ENCODE peak calls at places on chromosomes 5 and 9, in six cellular contexts. W, Z, G, S, X and U are unnamed samples.

GRCh38 chr5:154849791-154850201 is 607 bp downstream of the FAXDC2 start:
- ATAC-seq in W (peak), Z (peak), G (peak), S (no peak), X (peak), U (no peak)

GRCh38 chr5:140420665-140421361 is 19.2 kb downstream of the ANKHD1 start:
- ATAC-seq in W (no peak), Z (no peak), G (peak), S (no peak), X (no peak), U (no peak)

GRCh38 chr9:121360975-121361374 is 9.1 kb downstream of the STOM start:
- ATAC-seq in W (peak), Z (no peak), G (no peak), S (no peak), X (no peak), U (peak)

GRCh38 chr5:143536364-143536763 is 132.9 kb upstream of the NR3C1 start:
- ATAC-seq in W (peak), Z (no peak), G (no peak), S (no peak), X (no peak), U (peak)

GRCh38 chr5:147403659-147404640 is 105.9 kb downstream of the DPYSL3 start:
- ATAC-seq in W (peak), Z (no peak), G (no peak), S (peak), X (peak), U (peak)

GRCh38 chr9:38482918-38483592 is 58.8 kb upstream of the IGFBPL1 start:
- ATAC-seq in W (no peak), Z (peak), G (no peak), S (peak), X (no peak), U (no peak)

GRCh38 chr9:15606667-15607472 is 54.0 kb downstream of the CCDC171 start:
- ATAC-seq in W (peak), Z (no peak), G (peak), S (peak), X (no peak), U (no peak)

GRCh38 chr9:131696163-131696439 is 43.8 kb downstream of the RAPGEF1 start:
- ATAC-seq in W (no peak), Z (no peak), G (no peak), S (no peak), X (no peak), U (no peak)

GRCh38 chr5:39475055-39475454 is 50.3 kb upstream of the DAB2 start:
- ATAC-seq in W (no peak), Z (no peak), G (no peak), S (no peak), X (no peak), U (peak)

GRCh38 chr9:111966851-111967250 is 70.2 kb downstream of the UGCG start:
- ATAC-seq in W (peak), Z (no peak), G (peak), S (peak), X (no peak), U (peak)

GRCh38 chr5:53178830-53179229 is 69.3 kb upstream of the MOCS2 start:
- ATAC-seq in W (no peak), Z (no peak), G (no peak), S (no peak), X (no peak), U (no peak)

GRCh38 chr5:10635257-10635860 is 71.5 kb downstream of the ANKRD33B start:
- ATAC-seq in W (no peak), Z (no peak), G (peak), S (peak), X (no peak), U (no peak)

GRCh38 chr5:88944751-88945507 is 61.9 kb upstream of the MEF2C start:
- ATAC-seq in W (no peak), Z (no peak), G (peak), S (no peak), X (no peak), U (no peak)

GRCh38 chr5:149206524-149207141 is 65.0 kb upstream of the AFAP1L1 start:
- ATAC-seq in W (no peak), Z (peak), G (no peak), S (no peak), X (no peak), U (no peak)

GRCh38 chr9:112744177-112744576 is 6.4 kb upstream of the SNX30 start:
- ATAC-seq in W (no peak), Z (no peak), G (no peak), S (no peak), X (no peak), U (no peak)

GRCh38 chr9:134066546-134066922 is 1.3 kb downstream of the BRD3 start:
- ATAC-seq in W (no peak), Z (no peak), G (peak), S (peak), X (no peak), U (no peak)

GRCh38 chr9:98964201-98964600 is 20.5 kb downstream of the COL15A1 start:
- ATAC-seq in W (no peak), Z (no peak), G (no peak), S (no peak), X (no peak), U (no peak)

GRCh38 chr5:151078490-151079262 is 2.2 kb downstream of the TNIP1 start:
- ATAC-seq in W (no peak), Z (no peak), G (no peak), S (peak), X (no peak), U (no peak)

GRCh38 chr5:40877371-40877988 is 31.8 kb upstream of the C7 start:
- ATAC-seq in W (no peak), Z (no peak), G (no peak), S (no peak), X (no peak), U (no peak)

GRCh38 chr9:573551-574410 is 267.7 kb upstream of the DMRT1 start:
- ATAC-seq in W (peak), Z (no peak), G (no peak), S (no peak), X (peak), U (no peak)

GRCh38 chr9:1100945-1101344 is 50.8 kb downstream of the DMRT2 start:
- ATAC-seq in W (peak), Z (peak), G (no peak), S (peak), X (no peak), U (peak)

GRCh38 chr9:119951090-119951489 is 581.9 kb upstream of the BRINP1 start:
- ATAC-seq in W (no peak), Z (no peak), G (no peak), S (no peak), X (no peak), U (peak)

GRCh38 chr9:83992407-83992806 is 11.8 kb downstream of the RMI1 start:
- ATAC-seq in W (peak), Z (peak), G (peak), S (no peak), X (no peak), U (no peak)

GRCh38 chr9:136944094-136944518 is 432 bp downstream of the FBXW5 start:
- ATAC-seq in W (peak), Z (peak), G (peak), S (peak), X (no peak), U (peak)

GRCh38 chr5:177524539-177524900 is 7.8 kb upstream of the DDX41 start:
- ATAC-seq in W (no peak), Z (no peak), G (no peak), S (no peak), X (peak), U (no peak)

GRCh38 chr9:127567119-127567897 is 44.8 kb upstream of the STXBP1 start:
- ATAC-seq in W (peak), Z (peak), G (peak), S (no peak), X (peak), U (peak)

GRCh38 chr5:39015743-39016586 is 58.2 kb downstream of the RICTOR start:
- ATAC-seq in W (peak), Z (no peak), G (peak), S (peak), X (no peak), U (peak)

GRCh38 chr9:131891578-131891977 is 151.7 kb upstream of the RAPGEF1 start:
- ATAC-seq in W (no peak), Z (no peak), G (no peak), S (no peak), X (no peak), U (no peak)

GRCh38 chr9:121634800-121635261 is 16.6 kb upstream of the DAB2IP start:
- ATAC-seq in W (peak), Z (peak), G (peak), S (peak), X (no peak), U (peak)

GRCh38 chr5:157479612-157480510 is 19.8 kb downstream of the NIPAL4 start:
- ATAC-seq in W (no peak), Z (peak), G (no peak), S (no peak), X (peak), U (no peak)

GRCh38 chr9:2260401-2261306 is 245.5 kb downstream of the SMARCA2 start:
- ATAC-seq in W (peak), Z (no peak), G (no peak), S (no peak), X (no peak), U (no peak)

GRCh38 chr9:109468927-109469326 is 29.2 kb downstream of the PTPN3 start:
- ATAC-seq in W (no peak), Z (no peak), G (no peak), S (no peak), X (no peak), U (no peak)

GRCh38 chr9:21958833-21959232 is 35.4 kb downstream of the CDKN2A start:
- ATAC-seq in W (no peak), Z (no peak), G (no peak), S (no peak), X (no peak), U (no peak)

GRCh38 chr9:128987800-128988199 is 40.3 kb downstream of the NUP188 start:
- ATAC-seq in W (peak), Z (no peak), G (no peak), S (no peak), X (no peak), U (no peak)

GRCh38 chr9:109477269-109478203 is 20.6 kb downstream of the PTPN3 start:
- ATAC-seq in W (peak), Z (peak), G (peak), S (peak), X (peak), U (no peak)

GRCh38 chr5:142324871-142325676 is at the start of gene SPRY4:
- ATAC-seq in W (peak), Z (peak), G (peak), S (peak), X (peak), U (peak)
- TF ChIP-seq POLR2A in W (peak), Z (peak), G (peak), S (peak), X (peak), U (peak)

GRCh38 chr5:146342519-146342881 is 3.9 kb downstream of the POU4F3 start:
- ATAC-seq in W (no peak), Z (no peak), G (no peak), S (no peak), X (no peak), U (no peak)

GRCh38 chr5:146342882-146343865 is 4.5 kb downstream of the POU4F3 start:
- ATAC-seq in W (no peak), Z (no peak), G (peak), S (no peak), X (no peak), U (no peak)

GRCh38 chr5:146345240-146345577 is 6.6 kb downstream of the POU4F3 start:
- ATAC-seq in W (no peak), Z (no peak), G (no peak), S (no peak), X (no peak), U (no peak)

GRCh38 chr5:146345578-146346366 is 7.1 kb downstream of the POU4F3 start:
- ATAC-seq in W (no peak), Z (no peak), G (no peak), S (no peak), X (no peak), U (no peak)

DNA sequence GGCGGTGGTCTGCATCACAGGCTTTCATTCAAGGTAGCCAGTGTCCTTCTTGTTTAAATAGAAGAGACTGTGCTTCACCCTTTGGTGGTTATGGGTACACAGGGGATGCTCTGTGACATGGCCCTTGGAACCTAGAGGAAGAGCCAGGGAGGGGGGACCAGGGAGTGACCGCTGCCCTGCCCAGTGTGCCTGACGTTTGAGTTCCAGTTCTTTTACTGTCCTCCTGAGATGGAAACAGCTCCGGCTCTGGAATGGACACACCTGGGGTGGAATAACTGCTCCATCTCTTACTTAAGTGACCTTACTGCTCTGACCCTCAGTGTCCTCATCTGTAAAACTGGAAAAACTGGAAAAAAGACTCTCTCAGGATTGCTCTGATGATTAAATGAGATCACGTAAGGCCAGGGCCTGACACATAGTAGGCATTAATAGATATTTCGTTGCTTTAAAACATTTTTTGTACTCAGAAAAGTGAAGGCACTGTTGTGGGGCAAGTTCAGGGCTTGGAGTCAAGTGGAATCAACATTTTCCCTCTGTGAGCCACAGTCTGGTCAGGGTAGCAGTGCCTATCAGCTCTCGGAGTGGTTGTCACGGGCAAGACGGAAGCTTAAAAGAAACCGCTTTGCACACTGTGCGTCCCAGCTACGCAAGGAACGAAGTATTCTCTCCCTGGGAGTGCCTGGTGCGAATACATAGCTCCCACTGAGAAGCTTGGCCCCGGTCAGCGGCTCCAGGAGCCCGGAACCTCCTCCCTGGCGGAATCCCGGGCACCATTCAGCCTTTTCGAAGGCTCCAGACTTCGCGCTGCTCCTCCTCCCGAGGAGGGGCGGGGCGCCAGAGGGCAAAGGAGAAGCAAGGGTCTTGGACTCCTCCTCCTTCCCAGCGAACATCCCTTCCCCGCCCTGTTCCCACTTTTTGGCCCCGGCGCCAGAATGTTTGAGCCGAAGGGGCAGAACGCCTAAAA is 5.8 kb downstream of the POU4F3 start:
- ATAC-seq in W (peak), Z (no peak), G (peak), S (peak), X (no peak), U (no peak)
- H3K4me3 ChIP-seq in W (no peak), Z (no peak), G (no peak), S (no peak), X (no peak), U (peak)

DNA sequence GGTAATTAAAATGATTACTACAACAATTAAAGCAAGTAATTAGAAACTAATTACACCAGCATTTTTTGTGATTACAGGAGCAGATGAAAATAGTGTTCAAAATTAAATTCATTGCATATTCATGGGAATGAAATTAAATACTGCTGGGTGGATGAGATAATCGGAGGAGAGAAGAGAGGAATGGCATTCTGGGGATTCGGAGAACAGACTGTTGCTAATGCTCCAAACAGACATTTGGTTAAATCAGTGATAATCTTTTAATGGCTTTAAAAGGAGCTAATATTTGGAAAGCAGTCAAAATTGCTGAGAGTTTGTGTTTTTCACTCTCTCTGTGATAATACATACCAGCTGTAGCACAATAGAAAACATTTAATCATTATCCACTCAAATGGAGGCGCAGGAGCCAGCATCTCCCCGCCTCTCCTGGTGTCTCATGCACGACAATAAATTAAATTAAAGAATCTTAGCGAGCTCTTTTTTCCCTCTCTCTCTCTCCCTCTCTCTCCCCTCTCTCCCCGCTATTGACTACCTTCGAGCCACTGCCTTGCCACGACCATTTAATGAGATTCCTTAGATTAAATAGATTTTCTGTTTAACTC is 268.7 kb upstream of the MVB12B start:
- ATAC-seq in W (no peak), Z (no peak), G (no peak), S (no peak), X (no peak), U (no peak)
- TF ChIP-seq EP300 in W (no peak), Z (no peak), G (no peak), S (no peak), X (no peak), U (no peak)

DNA sequence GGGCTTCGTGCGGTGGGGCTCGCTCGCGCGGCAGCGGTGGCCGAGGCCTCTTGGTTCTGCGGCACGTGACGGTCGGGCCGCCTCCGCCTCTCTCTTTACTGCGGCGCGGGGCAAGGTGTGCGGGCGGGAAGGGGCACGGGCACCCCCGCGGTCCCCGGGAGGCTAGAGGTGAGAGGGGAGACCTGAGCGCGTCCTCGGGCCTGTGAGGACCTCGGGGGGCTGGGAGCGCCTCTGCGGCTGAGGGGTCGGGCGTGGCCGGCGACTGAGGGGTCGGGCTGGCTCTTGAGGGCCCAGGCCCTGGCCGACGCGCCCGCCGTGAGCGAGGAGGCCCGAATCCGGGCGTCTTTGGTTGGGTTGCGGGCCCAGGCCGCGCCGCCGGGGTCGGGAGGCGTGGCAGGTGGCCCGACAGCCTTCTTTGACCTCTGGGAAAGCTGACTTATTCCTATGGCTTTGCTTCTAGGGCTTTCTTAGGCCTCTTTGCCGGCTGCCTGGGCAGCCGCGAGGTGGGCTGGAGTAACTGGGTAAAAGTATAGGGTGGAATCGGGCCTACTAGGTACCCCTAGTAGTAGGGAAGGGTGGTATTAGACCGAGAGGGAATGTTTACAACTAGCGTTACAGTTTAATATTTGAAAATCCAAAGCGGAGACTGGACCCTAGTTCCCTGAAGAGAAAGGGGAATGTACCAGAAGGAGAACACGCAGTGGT is at the start of gene CANX:
- ATAC-seq in W (peak), Z (no peak), G (peak), S (peak), X (no peak), U (peak)
- TF ChIP-seq POLR2A in W (peak), Z (no peak), G (peak), S (peak), X (peak), U (peak)

GRCh38 chr9:107484117-107484723 is 5.3 kb downstream of the KLF4 start:
- ATAC-seq in W (peak), Z (peak), G (peak), S (peak), X (no peak), U (peak)

GRCh38 chr9:107478805-107479204 is 10.8 kb downstream of the KLF4 start:
- ATAC-seq in W (no peak), Z (no peak), G (no peak), S (no peak), X (no peak), U (no peak)

GRCh38 chr9:107480386-107480789 is 9.2 kb downstream of the KLF4 start:
- ATAC-seq in W (peak), Z (no peak), G (peak), S (no peak), X (no peak), U (peak)

GRCh38 chr9:107483666-107484065 is 5.9 kb downstream of the KLF4 start:
- ATAC-seq in W (no peak), Z (no peak), G (no peak), S (no peak), X (no peak), U (no peak)

DNA sequence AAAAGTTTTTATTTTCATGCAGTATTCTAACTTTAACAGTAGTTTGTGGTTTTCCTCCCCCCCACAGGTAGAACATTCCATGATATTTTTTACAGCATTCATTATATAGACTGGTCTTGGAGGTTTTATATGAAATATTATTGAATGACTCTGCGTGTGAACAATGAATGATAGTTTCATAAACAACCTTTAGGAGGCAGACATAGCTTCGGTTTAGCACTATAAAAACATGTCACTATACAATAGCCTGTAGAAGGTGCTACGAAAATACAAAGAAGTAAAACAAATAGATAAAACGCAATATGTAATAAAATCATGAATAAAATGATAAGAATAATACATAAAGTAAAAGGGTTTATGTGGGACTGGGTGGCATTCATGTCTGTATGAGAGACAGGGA is 8.5 kb downstream of the KLF4 start:
- ATAC-seq in W (peak), Z (no peak), G (peak), S (no peak), X (no peak), U (peak)
- H3K4me3 ChIP-seq in W (peak), Z (no peak), G (peak), S (no peak), X (no peak), U (no peak)

DNA sequence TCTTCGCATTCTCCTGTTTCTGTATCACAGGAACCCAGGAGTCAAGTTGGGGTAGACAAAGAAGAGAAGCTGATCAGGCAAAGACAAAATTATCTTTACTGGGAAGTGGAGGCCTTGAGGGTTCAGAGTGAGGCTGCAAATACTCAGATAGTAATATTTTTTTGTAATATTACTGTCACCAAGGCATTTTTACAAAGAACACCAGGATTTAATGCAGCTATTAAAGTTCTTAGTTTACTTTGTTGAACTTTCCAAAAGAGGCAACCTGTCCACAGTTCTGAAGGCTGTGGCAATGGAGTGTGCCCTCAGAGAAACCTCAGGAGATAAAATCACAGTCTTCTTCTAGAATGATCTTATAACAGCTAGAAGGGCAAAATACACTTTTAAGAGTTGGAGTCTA is 74.9 kb downstream of the PGM5 start:
- ATAC-seq in W (no peak), Z (no peak), G (no peak), S (no peak), X (no peak), U (no peak)
- TF ChIP-seq EP300 in W (no peak), Z (no peak), G (no peak), S (no peak), X (no peak), U (no peak)